ENCODE peak calls at places on chromosome 22, in four cellular contexts. Q, W, O and X are unnamed samples.

GRCh38 chr22:46661221-46661851 is 41.1 kb downstream of the GRAMD4 start:
- DNase-seq in Q (no peak), W (peak; percentile 76), O (no peak), X (peak; percentile 64)

GRCh38 chr22:41517172-41518047 is 26.9 kb downstream of the POLR3H start:
- DNase-seq in Q (peak; percentile 46), W (peak; percentile 46), O (peak; percentile 27), X (peak; percentile 63)

GRCh38 chr22:46054091-46054877 is 77.3 kb upstream of the WNT7B start:
- DNase-seq in Q (no peak), W (peak; percentile 45), O (no peak), X (no peak)

GRCh38 chr22:28647216-28647615 is 32.4 kb downstream of the TTC28 start:
- DNase-seq in Q (no peak), W (peak; percentile 51), O (no peak), X (no peak)

GRCh38 chr22:19038728-19039447 is 83.3 kb downstream of the DGCR2 start:
- DNase-seq in Q (no peak), W (no peak), O (no peak), X (no peak)

GRCh38 chr22:22342697-22343602 is 98.4 kb downstream of the VPREB1 start:
- DNase-seq in Q (peak; percentile 95), W (no peak), O (peak; percentile 54), X (peak; percentile 49)

GRCh38 chr22:37842015-37842793 is 1.9 kb downstream of the ANKRD54 start:
- DNase-seq in Q (peak; percentile 16), W (no peak), O (peak; percentile 87), X (no peak)

GRCh38 chr22:25494774-25495173 is 69.7 kb upstream of the GRK3 start:
- DNase-seq in Q (peak; percentile 14), W (no peak), O (no peak), X (no peak)

GRCh38 chr22:47307812-47308211 is 545.4 kb downstream of the TBC1D22A start:
- DNase-seq in Q (no peak), W (peak; percentile 49), O (no peak), X (no peak)

GRCh38 chr22:37556750-37557149 is 3.5 kb upstream of the CDC42EP1 start:
- DNase-seq in Q (no peak), W (no peak), O (no peak), X (no peak)

GRCh38 chr22:25746012-25746373 is 4.0 kb downstream of the MYO18B start:
- DNase-seq in Q (no peak), W (peak; percentile 43), O (no peak), X (no peak)

GRCh38 chr22:19765477-19766234 is 5.1 kb downstream of the TBX1 start:
- DNase-seq in Q (peak; percentile 64), W (no peak), O (no peak), X (no peak)

GRCh38 chr22:45996241-45997076 is 19.5 kb upstream of the WNT7B start:
- DNase-seq in Q (no peak), W (peak; percentile 42), O (no peak), X (no peak)

GRCh38 chr22:48691431-48691851 is 1136.2 kb downstream of the BRD1 start:
- DNase-seq in Q (no peak), W (no peak), O (no peak), X (no peak)

GRCh38 chr22:19226428-19226827 is 47.9 kb upstream of the SLC25A1 start:
- DNase-seq in Q (no peak), W (no peak), O (no peak), X (no peak)

GRCh38 chr22:41178425-41178975 is 26.6 kb upstream of the L3MBTL2 start:
- DNase-seq in Q (no peak), W (no peak), O (no peak), X (no peak)

GRCh38 chr22:19477321-19478085 is 1.5 kb downstream of the UFD1 start:
- DNase-seq in Q (peak; percentile 49), W (peak; percentile 16), O (peak; percentile 7), X (no peak)

GRCh38 chr22:39808087-39808486 is 85.5 kb downstream of the ENTHD1 start:
- DNase-seq in Q (peak; percentile 42), W (peak; percentile 6), O (peak; percentile 30), X (peak; percentile 36)

GRCh38 chr22:40898850-40899357 is 37.0 kb upstream of the DNAJB7 start:
- DNase-seq in Q (peak; percentile 66), W (peak; percentile 67), O (peak; percentile 62), X (peak; percentile 49)

GRCh38 chr22:26642465-26643367 is 14.7 kb upstream of the MIAT start:
- DNase-seq in Q (peak; percentile 84), W (no peak), O (no peak), X (no peak)

GRCh38 chr22:46971141-46971775 is 208.8 kb downstream of the TBC1D22A start:
- DNase-seq in Q (no peak), W (peak; percentile 83), O (no peak), X (no peak)

GRCh38 chr22:30225220-30225922 is 21.2 kb downstream of the LIF start:
- DNase-seq in Q (no peak), W (no peak), O (no peak), X (no peak)
- TF ChIP-seq MAZ in Q (no peak), W (no peak), O (no peak), X (no peak)

DNA sequence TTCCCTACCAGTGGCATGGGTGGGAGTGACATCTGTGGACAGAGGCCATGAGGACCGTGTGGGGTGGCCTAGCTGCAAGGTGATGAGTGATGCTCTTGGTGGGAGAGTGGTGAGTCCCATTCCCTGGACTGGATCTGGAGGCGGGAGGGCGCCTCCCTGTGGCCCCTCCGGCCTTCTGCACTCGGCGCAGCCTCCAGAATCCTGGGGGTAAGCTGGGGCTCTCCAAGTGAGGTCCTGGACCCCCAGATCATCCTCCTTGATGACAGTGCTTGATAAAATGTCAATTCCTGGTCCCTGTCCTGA is 32.3 kb upstream of the PRR5 start:
- DNase-seq in Q (peak; percentile 48), W (peak; percentile 37), O (no peak), X (peak; percentile 41)
- TF ChIP-seq CTCF in Q (peak; percentile 67), W (peak; percentile 54), O (peak; percentile 50), X (peak; percentile 21)

GRCh38 chr22:49760280-49760629 is 67.4 kb downstream of the BRD1 start:
- DNase-seq in Q (no peak), W (no peak), O (no peak), X (no peak)
- TF ChIP-seq MAZ in Q (no peak), W (no peak), O (no peak), X (no peak)

GRCh38 chr22:32200752-32201151 is 4.1 kb downstream of the RFPL2 start:
- DNase-seq in Q (no peak), W (no peak), O (no peak), X (no peak)
- TF ChIP-seq CTCF in Q (no peak), W (no peak), O (no peak), X (no peak)

DNA sequence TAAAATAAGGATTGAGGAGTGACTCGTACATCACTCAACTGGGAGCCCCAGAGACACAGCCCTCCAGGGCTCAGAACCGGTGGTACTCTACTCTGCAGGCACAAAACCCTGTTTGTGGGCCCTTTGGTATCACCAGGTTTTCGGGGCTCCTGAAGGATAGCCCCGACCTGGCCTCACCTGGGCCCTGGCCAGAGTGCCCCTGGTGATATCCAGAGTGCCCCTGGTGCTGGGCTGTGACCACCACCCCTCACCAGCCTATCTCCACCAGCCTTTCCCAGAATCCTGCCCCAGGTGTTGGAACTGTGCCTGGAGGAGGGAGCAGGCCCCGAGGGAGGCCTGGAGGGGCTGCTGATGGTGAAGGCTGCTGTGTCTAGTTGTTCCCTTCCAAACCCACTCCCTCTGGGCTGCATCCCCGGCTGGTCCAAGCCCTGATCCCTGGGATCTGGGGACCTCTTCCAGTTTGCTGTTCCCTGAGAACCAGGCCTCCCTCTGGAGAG is 2.2 kb upstream of the GGT5 start:
- DNase-seq in Q (no peak), W (peak; percentile 7), O (no peak), X (no peak)
- TF ChIP-seq MAZ in Q (no peak), W (no peak), O (no peak), X (no peak)

GRCh38 chr22:49923445-49923844 is 5.0 kb downstream of the CRELD2 start:
- DNase-seq in Q (no peak), W (peak; percentile 81), O (no peak), X (no peak)
- TF ChIP-seq CTCF in Q (peak; percentile 44), W (peak; percentile 76), O (peak; percentile 31), X (no peak)

GRCh38 chr22:20783300-20783673 is 9.4 kb downstream of the SERPIND1 start:
- DNase-seq in Q (no peak), W (no peak), O (no peak), X (no peak)

GRCh38 chr22:20782601-20783299 is 8.8 kb downstream of the SERPIND1 start:
- DNase-seq in Q (no peak), W (no peak), O (no peak), X (no peak)

GRCh38 chr22:20782083-20782482 is 8.2 kb downstream of the SERPIND1 start:
- DNase-seq in Q (no peak), W (peak; percentile 17), O (no peak), X (no peak)

GRCh38 chr22:20779813-20780148 is 5.9 kb downstream of the SERPIND1 start:
- DNase-seq in Q (no peak), W (peak; percentile 57), O (no peak), X (no peak)

DNA sequence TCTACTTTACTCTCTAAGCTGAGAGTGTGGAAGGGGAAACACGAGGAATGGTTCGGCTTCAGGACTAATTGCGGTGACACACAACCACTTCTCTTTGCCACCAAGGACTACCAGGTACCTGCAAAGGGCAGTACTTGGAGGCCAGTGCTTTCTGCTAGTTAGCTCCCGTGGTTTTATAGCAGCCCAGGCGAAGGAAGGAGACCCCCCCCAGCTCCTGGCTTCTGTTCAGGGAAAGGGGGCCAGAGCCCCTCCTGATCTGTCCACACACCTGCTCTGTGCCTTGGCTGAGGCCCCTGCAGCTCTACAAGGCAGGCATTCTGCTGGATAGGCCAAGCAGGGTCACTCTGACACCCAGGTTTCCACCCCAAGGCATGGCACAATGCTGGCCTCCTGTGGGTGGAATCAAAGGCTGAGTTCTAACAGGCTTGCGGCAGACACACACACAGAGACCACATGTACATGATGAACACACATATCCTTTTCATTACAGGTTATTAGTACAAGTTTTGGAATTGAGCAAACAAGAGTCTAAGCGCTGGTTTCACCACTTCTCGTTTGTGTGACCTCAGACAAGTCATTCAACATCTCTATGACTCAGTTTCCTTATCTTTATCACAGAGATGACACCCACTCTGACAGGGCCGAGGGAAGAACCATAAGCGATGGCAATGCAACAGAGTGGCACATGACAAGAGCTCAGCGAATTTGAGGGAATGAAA is 7.5 kb downstream of the SERPIND1 start:
- DNase-seq in Q (peak; percentile 63), W (peak; percentile 21), O (no peak), X (no peak)
- TF ChIP-seq MAZ in Q (no peak), W (no peak), O (no peak), X (no peak)

DNA sequence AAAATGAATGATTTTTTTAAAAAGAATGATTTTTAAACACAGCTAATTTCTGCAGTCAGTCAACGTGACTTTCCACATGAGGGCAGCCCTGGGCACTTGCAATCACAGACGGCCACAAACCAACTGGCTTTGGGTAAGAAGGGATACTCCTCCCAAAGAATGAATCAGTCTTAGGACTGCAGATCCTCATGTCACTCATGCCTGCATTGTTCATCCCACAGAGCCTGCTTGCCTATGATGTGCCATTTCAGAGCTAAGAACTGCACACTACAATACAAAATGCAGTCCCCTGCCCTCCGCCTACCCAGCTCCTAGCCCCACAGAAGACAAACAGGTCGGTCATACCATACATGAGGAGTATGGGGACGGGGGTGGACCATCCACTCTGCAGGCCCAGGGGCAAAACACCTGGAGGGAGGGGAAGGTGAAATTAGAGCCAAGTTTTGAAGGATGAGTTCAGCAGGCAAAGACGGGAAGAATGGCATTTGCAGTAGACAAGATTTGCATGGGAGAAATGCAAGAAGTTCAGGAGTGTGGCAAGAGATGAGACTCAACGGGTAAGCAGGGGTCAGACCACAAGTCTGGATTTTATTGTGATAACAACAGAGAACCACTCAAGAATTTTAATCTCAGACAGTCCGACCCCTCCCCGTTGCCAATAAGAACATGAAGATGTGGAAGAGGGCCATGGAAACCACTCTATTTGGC is 24.7 kb downstream of the PACSIN2 start:
- DNase-seq in Q (no peak), W (peak; percentile 89), O (peak; percentile 45), X (peak; percentile 73)
- TF ChIP-seq CTCF in Q (no peak), W (peak; percentile 59), O (peak; percentile 38), X (peak; percentile 62)